ENCODE peak calls at places on chromosome 1, in four cellular contexts. One of them, this sample, is unnamed.

GRCh38 chr1:53892911-53893310 is 1.1 kb upstream of the DIO1 start:
- DNase-seq in breast epithelium: no peak
- DNase-seq in mesothelial cell of epicardium: no peak
- DNase-seq in fibroblast of the aortic adventitia: no peak
- DNase-seq in this sample: no peak

GRCh38 chr1:188700116-188700515 is 1777.5 kb downstream of the BRINP3 start:
- DNase-seq in breast epithelium: no peak
- DNase-seq in mesothelial cell of epicardium: no peak
- DNase-seq in fibroblast of the aortic adventitia: no peak
- DNase-seq in this sample: no peak

GRCh38 chr1:30912913-30913652 is 4.5 kb upstream of the SDC3 start:
- DNase-seq in breast epithelium: peak
- DNase-seq in mesothelial cell of epicardium: no peak
- DNase-seq in fibroblast of the aortic adventitia: no peak
- DNase-seq in this sample: no peak

GRCh38 chr1:36223373-36223995 is 759 bp upstream of the THRAP3 start:
- DNase-seq in breast epithelium: no peak
- DNase-seq in mesothelial cell of epicardium: no peak
- DNase-seq in fibroblast of the aortic adventitia: peak
- DNase-seq in this sample: no peak

GRCh38 chr1:80656011-80656627 is 1144.6 kb upstream of the ADGRL2 start:
- DNase-seq in breast epithelium: no peak
- DNase-seq in mesothelial cell of epicardium: no peak
- DNase-seq in fibroblast of the aortic adventitia: no peak
- DNase-seq in this sample: no peak

GRCh38 chr1:42817976-42818375 is 779 bp upstream of the SVBP start:
- DNase-seq in breast epithelium: no peak
- DNase-seq in mesothelial cell of epicardium: no peak
- DNase-seq in fibroblast of the aortic adventitia: no peak
- DNase-seq in this sample: no peak

GRCh38 chr1:183075861-183076260 is 52.6 kb downstream of the LAMC1 start:
- DNase-seq in breast epithelium: no peak
- DNase-seq in mesothelial cell of epicardium: no peak
- DNase-seq in fibroblast of the aortic adventitia: peak
- DNase-seq in this sample: no peak

GRCh38 chr1:41454406-41454805 is 30.1 kb downstream of the EDN2 start:
- DNase-seq in breast epithelium: peak
- DNase-seq in mesothelial cell of epicardium: no peak
- DNase-seq in fibroblast of the aortic adventitia: no peak
- DNase-seq in this sample: no peak

GRCh38 chr1:161481624-161482392 is 23.4 kb upstream of the FCGR2A start:
- DNase-seq in breast epithelium: no peak
- DNase-seq in mesothelial cell of epicardium: no peak
- DNase-seq in fibroblast of the aortic adventitia: no peak
- DNase-seq in this sample: no peak

GRCh38 chr1:48043524-48043923 is 46.3 kb upstream of the TRABD2B start:
- DNase-seq in breast epithelium: no peak
- DNase-seq in mesothelial cell of epicardium: no peak
- DNase-seq in fibroblast of the aortic adventitia: no peak
- DNase-seq in this sample: no peak

GRCh38 chr1:7234471-7234755 is 449.2 kb downstream of the CAMTA1 start:
- DNase-seq in breast epithelium: no peak
- DNase-seq in mesothelial cell of epicardium: no peak
- DNase-seq in fibroblast of the aortic adventitia: no peak
- DNase-seq in this sample: peak

GRCh38 chr1:210347112-210347511 is 18.4 kb downstream of the HHAT start:
- DNase-seq in breast epithelium: no peak
- DNase-seq in mesothelial cell of epicardium: no peak
- DNase-seq in fibroblast of the aortic adventitia: no peak
- DNase-seq in this sample: no peak

GRCh38 chr1:210352575-210352974 is 23.9 kb downstream of the HHAT start:
- DNase-seq in breast epithelium: no peak
- DNase-seq in mesothelial cell of epicardium: no peak
- DNase-seq in fibroblast of the aortic adventitia: no peak
- DNase-seq in this sample: no peak

GRCh38 chr1:210351496-210351895 is 22.8 kb downstream of the HHAT start:
- DNase-seq in breast epithelium: no peak
- DNase-seq in mesothelial cell of epicardium: no peak
- DNase-seq in fibroblast of the aortic adventitia: no peak
- DNase-seq in this sample: no peak
- TF ChIP-seq CTCF in breast epithelium: no peak
- TF ChIP-seq CTCF in mesothelial cell of epicardium: no peak
- TF ChIP-seq CTCF in fibroblast of the aortic adventitia: no peak
- TF ChIP-seq CTCF in this sample: no peak

GRCh38 chr1:38614861-38615260 is 244.7 kb downstream of the RRAGC start:
- DNase-seq in breast epithelium: no peak
- DNase-seq in mesothelial cell of epicardium: no peak
- DNase-seq in fibroblast of the aortic adventitia: no peak
- DNase-seq in this sample: no peak
- TF ChIP-seq CTCF in breast epithelium: no peak
- TF ChIP-seq CTCF in mesothelial cell of epicardium: no peak
- TF ChIP-seq CTCF in fibroblast of the aortic adventitia: no peak
- TF ChIP-seq CTCF in this sample: no peak

GRCh38 chr1:163170975-163171676 is 31.6 kb downstream of the RGS5 start:
- DNase-seq in breast epithelium: no peak
- DNase-seq in mesothelial cell of epicardium: no peak
- DNase-seq in fibroblast of the aortic adventitia: peak
- DNase-seq in this sample: no peak
- TF ChIP-seq CTCF in breast epithelium: no peak
- TF ChIP-seq CTCF in mesothelial cell of epicardium: peak
- TF ChIP-seq CTCF in fibroblast of the aortic adventitia: peak
- TF ChIP-seq CTCF in this sample: peak

DNA sequence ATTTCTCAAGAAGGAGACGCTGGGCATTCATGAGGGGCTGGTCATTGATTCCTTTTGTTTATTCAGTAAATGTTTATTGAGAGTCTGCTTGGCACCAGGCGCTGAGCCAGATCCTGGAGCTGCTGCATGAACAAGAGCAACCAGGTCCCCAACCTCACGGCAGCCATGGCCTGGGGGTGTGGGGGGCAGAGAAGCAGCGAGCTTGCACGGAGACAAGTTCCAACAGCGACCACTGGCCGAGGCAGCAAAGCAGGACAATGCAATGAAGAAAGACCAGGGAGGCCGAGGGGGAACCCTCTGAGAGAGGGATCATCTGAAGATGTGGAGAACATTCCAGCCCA is 7.5 kb downstream of the KCNAB2 start:
- DNase-seq in breast epithelium: no peak
- DNase-seq in mesothelial cell of epicardium: no peak
- DNase-seq in fibroblast of the aortic adventitia: no peak
- DNase-seq in this sample: no peak
- TF ChIP-seq CTCF in breast epithelium: no peak
- TF ChIP-seq CTCF in mesothelial cell of epicardium: no peak
- TF ChIP-seq CTCF in fibroblast of the aortic adventitia: no peak
- TF ChIP-seq CTCF in this sample: no peak

GRCh38 chr1:198271467-198271866 is 114.7 kb downstream of the NEK7 start:
- DNase-seq in breast epithelium: no peak
- DNase-seq in mesothelial cell of epicardium: no peak
- DNase-seq in fibroblast of the aortic adventitia: no peak
- DNase-seq in this sample: no peak

GRCh38 chr1:198273901-198274300 is 117.1 kb downstream of the NEK7 start:
- DNase-seq in breast epithelium: no peak
- DNase-seq in mesothelial cell of epicardium: no peak
- DNase-seq in fibroblast of the aortic adventitia: no peak
- DNase-seq in this sample: no peak

GRCh38 chr1:198278922-198279321 is 122.1 kb downstream of the NEK7 start:
- DNase-seq in breast epithelium: no peak
- DNase-seq in mesothelial cell of epicardium: no peak
- DNase-seq in fibroblast of the aortic adventitia: peak
- DNase-seq in this sample: no peak

GRCh38 chr1:198272492-198272891 is 115.7 kb downstream of the NEK7 start:
- DNase-seq in breast epithelium: no peak
- DNase-seq in mesothelial cell of epicardium: no peak
- DNase-seq in fibroblast of the aortic adventitia: peak
- DNase-seq in this sample: no peak

DNA sequence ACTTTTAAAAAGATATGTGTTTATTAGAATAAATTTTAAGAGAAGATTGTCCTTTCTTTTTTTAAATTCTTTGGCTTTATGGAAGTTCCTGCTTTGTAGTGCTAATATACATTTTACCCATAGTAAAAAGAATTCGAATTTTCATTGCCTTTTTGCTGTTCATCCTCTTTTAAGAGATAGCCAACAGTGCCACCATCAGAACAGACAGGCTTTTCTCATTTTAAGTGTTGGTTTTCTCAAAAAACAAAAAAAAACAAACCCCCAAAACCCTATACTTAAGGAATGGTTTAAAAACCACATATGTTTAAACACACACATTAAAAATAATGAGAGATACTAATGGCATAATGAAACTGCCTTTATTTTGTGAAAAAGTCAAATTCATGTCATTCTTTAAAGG is 118.8 kb downstream of the NEK7 start:
- DNase-seq in breast epithelium: no peak
- DNase-seq in mesothelial cell of epicardium: no peak
- DNase-seq in fibroblast of the aortic adventitia: no peak
- DNase-seq in this sample: no peak
- TF ChIP-seq CTCF in breast epithelium: no peak
- TF ChIP-seq CTCF in mesothelial cell of epicardium: no peak
- TF ChIP-seq CTCF in fibroblast of the aortic adventitia: no peak
- TF ChIP-seq CTCF in this sample: no peak

DNA sequence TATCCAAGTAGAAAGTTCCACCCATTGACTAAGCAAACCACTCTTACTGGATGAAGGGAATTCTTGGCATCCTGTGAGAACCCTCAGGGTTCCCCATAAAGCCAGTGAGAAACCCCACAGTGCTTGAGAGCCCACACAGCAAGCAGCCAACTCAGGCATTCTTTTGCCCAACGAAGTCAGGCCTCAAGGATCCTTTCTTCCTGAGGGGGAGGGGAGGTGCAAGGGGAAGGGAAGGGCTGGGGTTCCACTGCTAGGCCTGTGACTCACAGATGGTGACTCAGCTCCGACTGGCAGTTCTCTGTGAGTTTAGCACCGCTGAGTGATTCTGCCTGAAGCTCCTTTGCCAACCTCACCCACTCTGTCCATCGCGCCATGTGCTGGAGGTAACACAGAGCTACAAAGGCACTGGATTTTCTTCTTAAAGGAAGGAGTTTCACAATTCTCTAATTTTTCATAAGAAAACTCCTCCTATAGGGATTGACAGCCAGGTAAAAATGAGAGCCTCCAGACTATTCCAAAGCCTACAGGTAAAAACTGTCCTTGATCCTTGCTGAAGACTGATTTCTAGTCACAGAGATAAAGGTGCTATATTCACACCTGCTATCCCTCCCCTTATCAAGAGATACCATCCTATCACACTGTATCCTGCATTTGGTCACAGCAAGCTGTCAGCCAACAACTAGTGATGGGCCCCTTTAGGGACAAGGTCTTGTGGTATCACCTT is 4.8 kb downstream of the ENO1 start:
- DNase-seq in breast epithelium: peak
- DNase-seq in mesothelial cell of epicardium: no peak
- DNase-seq in fibroblast of the aortic adventitia: peak
- DNase-seq in this sample: no peak
- TF ChIP-seq CTCF in breast epithelium: no peak
- TF ChIP-seq CTCF in mesothelial cell of epicardium: no peak
- TF ChIP-seq CTCF in fibroblast of the aortic adventitia: no peak
- TF ChIP-seq CTCF in this sample: no peak

GRCh38 chr1:27858072-27858948 is 14.0 kb upstream of the THEMIS2 start:
- DNase-seq in breast epithelium: peak
- DNase-seq in mesothelial cell of epicardium: peak
- DNase-seq in fibroblast of the aortic adventitia: peak
- DNase-seq in this sample: peak
- TF ChIP-seq CTCF in breast epithelium: peak
- TF ChIP-seq CTCF in mesothelial cell of epicardium: peak
- TF ChIP-seq CTCF in fibroblast of the aortic adventitia: peak
- TF ChIP-seq CTCF in this sample: peak

DNA sequence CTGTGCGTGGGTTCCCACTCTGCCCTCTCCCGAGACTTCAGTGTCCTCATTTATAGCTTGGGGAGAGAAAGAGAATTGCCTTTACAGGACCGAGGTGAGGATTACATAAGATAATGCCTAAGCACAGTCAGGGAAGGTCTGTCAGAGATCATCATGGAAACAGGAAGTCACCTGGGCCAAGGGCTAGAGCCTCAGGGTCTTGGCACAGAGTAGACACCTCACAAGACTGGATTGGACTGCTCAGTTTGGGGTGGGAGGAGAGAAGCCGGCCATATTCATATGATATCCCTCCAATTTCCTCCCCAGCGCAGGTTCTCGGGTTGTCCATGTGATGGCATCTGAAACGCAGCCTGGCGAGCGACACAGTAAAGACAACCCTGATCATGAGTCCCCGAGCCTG is 3.8 kb downstream of the CNR2 start:
- DNase-seq in breast epithelium: no peak
- DNase-seq in mesothelial cell of epicardium: no peak
- DNase-seq in fibroblast of the aortic adventitia: no peak
- DNase-seq in this sample: no peak
- TF ChIP-seq CTCF in breast epithelium: no peak
- TF ChIP-seq CTCF in mesothelial cell of epicardium: no peak
- TF ChIP-seq CTCF in fibroblast of the aortic adventitia: no peak
- TF ChIP-seq CTCF in this sample: no peak

DNA sequence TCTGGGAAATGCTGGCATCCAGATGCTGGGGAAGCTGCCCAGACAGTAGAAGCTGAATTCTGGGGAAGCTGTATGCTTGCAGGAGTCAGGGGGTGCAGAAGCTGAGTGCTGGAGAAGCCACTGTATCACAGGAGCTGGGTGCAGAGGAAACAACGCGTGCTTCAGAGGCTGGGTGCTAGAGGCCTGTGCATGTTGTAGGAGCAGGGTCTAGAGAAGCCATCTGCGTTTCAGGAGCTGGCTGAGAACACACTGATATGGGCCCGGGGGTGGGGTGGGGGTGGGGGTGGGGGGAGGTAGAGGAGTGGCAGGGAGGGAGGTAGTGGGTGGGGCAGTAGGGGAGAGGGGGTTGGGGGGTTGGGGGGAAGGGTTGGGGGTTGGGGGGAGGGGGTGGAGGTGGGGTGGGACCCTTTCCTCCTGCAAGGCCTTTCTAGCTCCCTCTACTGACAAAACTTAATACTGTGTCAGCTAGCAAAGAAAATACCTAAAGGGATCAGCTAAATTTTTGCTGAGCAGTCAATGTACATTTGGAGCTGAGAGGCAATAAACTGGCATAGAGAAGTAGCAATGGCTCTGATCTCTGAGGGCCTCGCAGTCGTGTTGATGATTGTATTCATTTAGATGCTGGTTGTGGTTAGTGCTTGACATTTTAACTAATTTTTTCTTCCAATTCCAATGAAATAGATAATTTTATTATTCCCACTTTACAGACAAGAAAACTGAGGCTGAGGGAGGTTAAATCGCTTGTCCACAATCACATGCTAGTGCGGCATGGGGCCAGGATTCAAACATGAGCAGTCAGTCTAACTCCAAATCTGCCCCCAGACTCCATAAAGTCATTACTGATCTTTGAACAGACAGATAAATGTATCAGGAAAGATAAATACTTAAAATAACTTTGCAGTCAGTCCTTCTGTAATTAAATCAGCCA is 356.9 kb downstream of the DISC1 start:
- DNase-seq in breast epithelium: no peak
- DNase-seq in mesothelial cell of epicardium: no peak
- DNase-seq in fibroblast of the aortic adventitia: no peak
- DNase-seq in this sample: no peak
- TF ChIP-seq CTCF in breast epithelium: no peak
- TF ChIP-seq CTCF in mesothelial cell of epicardium: no peak
- TF ChIP-seq CTCF in fibroblast of the aortic adventitia: no peak
- TF ChIP-seq CTCF in this sample: no peak

This sample was measured in type B pancreatic cell.